ENCODE peak calls at places on chromosomes 1 and 21, in ten cellular contexts. One of them, this sample, is unnamed.

GRCh38 chr1:166692354-166692753 is 146.9 kb upstream of the POGK start:
- DNase-seq in HCT116: no peak
- DNase-seq in gastrocnemius medialis: no peak
- DNase-seq in IMR-90: no peak
- DNase-seq in esophagus muscularis mucosa: no peak
- DNase-seq in upper lobe of left lung: no peak
- DNase-seq in colonic mucosa: no peak
- DNase-seq in neuronal stem cell: no peak
- DNase-seq in HAP-1: no peak
- DNase-seq in breast epithelium: no peak
- DNase-seq in this sample: no peak

GRCh38 chr1:115677570-115677969 is 35.8 kb downstream of the VANGL1 start:
- DNase-seq in HCT116: no peak
- DNase-seq in gastrocnemius medialis: no peak
- DNase-seq in IMR-90: no peak
- DNase-seq in esophagus muscularis mucosa: no peak
- DNase-seq in upper lobe of left lung: no peak
- DNase-seq in colonic mucosa: no peak
- DNase-seq in neuronal stem cell: no peak
- DNase-seq in HAP-1: no peak
- DNase-seq in breast epithelium: no peak
- DNase-seq in this sample: no peak

GRCh38 chr1:107899655-107900054 is 65.3 kb downstream of the VAV3 start:
- DNase-seq in HCT116: no peak
- DNase-seq in gastrocnemius medialis: no peak
- DNase-seq in IMR-90: no peak
- DNase-seq in esophagus muscularis mucosa: no peak
- DNase-seq in upper lobe of left lung: no peak
- DNase-seq in colonic mucosa: no peak
- DNase-seq in neuronal stem cell: no peak
- DNase-seq in HAP-1: no peak
- DNase-seq in breast epithelium: no peak
- DNase-seq in this sample: no peak

GRCh38 chr1:223742861-223743517 is 30.6 kb downstream of the CAPN2 start:
- DNase-seq in HCT116: no peak
- DNase-seq in gastrocnemius medialis: no peak
- DNase-seq in IMR-90: no peak
- DNase-seq in esophagus muscularis mucosa: no peak
- DNase-seq in upper lobe of left lung: no peak
- DNase-seq in colonic mucosa: no peak
- DNase-seq in neuronal stem cell: no peak
- DNase-seq in HAP-1: no peak
- DNase-seq in breast epithelium: no peak
- DNase-seq in this sample: no peak

GRCh38 chr1:218164930-218165686 is 120.0 kb upstream of the RRP15 start:
- DNase-seq in HCT116: no peak
- DNase-seq in gastrocnemius medialis: no peak
- DNase-seq in IMR-90: no peak
- DNase-seq in esophagus muscularis mucosa: no peak
- DNase-seq in upper lobe of left lung: peak; percentile 61
- DNase-seq in colonic mucosa: peak; percentile 17
- DNase-seq in neuronal stem cell: peak; percentile 38
- DNase-seq in HAP-1: peak; percentile 61
- DNase-seq in breast epithelium: no peak
- DNase-seq in this sample: peak; percentile 28

GRCh38 chr1:243693764-243694163 is 156.3 kb downstream of the AKT3 start:
- DNase-seq in HCT116: no peak
- DNase-seq in gastrocnemius medialis: no peak
- DNase-seq in IMR-90: no peak
- DNase-seq in esophagus muscularis mucosa: no peak
- DNase-seq in upper lobe of left lung: no peak
- DNase-seq in colonic mucosa: no peak
- DNase-seq in neuronal stem cell: no peak
- DNase-seq in HAP-1: no peak
- DNase-seq in breast epithelium: no peak
- DNase-seq in this sample: no peak

GRCh38 chr1:198848206-198848605 is 209.4 kb downstream of the PTPRC start:
- DNase-seq in HCT116: no peak
- DNase-seq in gastrocnemius medialis: no peak
- DNase-seq in IMR-90: peak; percentile 10
- DNase-seq in esophagus muscularis mucosa: no peak
- DNase-seq in upper lobe of left lung: no peak
- DNase-seq in colonic mucosa: no peak
- DNase-seq in neuronal stem cell: no peak
- DNase-seq in HAP-1: no peak
- DNase-seq in breast epithelium: no peak
- DNase-seq in this sample: no peak

GRCh38 chr1:110465038-110465813 is 14.3 kb downstream of the PROK1 start:
- DNase-seq in HCT116: no peak
- DNase-seq in gastrocnemius medialis: no peak
- DNase-seq in IMR-90: no peak
- DNase-seq in esophagus muscularis mucosa: no peak
- DNase-seq in upper lobe of left lung: no peak
- DNase-seq in colonic mucosa: no peak
- DNase-seq in neuronal stem cell: no peak
- DNase-seq in HAP-1: no peak
- DNase-seq in breast epithelium: no peak
- DNase-seq in this sample: no peak

GRCh38 chr1:240122639-240123604 is 31.2 kb downstream of the FMN2 start:
- DNase-seq in HCT116: no peak
- DNase-seq in gastrocnemius medialis: no peak
- DNase-seq in IMR-90: no peak
- DNase-seq in esophagus muscularis mucosa: no peak
- DNase-seq in upper lobe of left lung: no peak
- DNase-seq in colonic mucosa: peak; percentile 59
- DNase-seq in neuronal stem cell: no peak
- DNase-seq in HAP-1: no peak
- DNase-seq in breast epithelium: no peak
- DNase-seq in this sample: no peak

GRCh38 chr1:183783896-183784637 is 20.9 kb upstream of the RGL1 start:
- DNase-seq in HCT116: no peak
- DNase-seq in gastrocnemius medialis: peak; percentile 25
- DNase-seq in IMR-90: peak; percentile 91
- DNase-seq in esophagus muscularis mucosa: no peak
- DNase-seq in upper lobe of left lung: no peak
- DNase-seq in colonic mucosa: no peak
- DNase-seq in neuronal stem cell: no peak
- DNase-seq in HAP-1: no peak
- DNase-seq in breast epithelium: no peak
- DNase-seq in this sample: peak; percentile 64

GRCh38 chr21:41651396-41651795 is 115.5 kb downstream of the RIPK4 start:
- DNase-seq in HCT116: no peak
- DNase-seq in gastrocnemius medialis: no peak
- DNase-seq in IMR-90: no peak
- DNase-seq in esophagus muscularis mucosa: no peak
- DNase-seq in upper lobe of left lung: no peak
- DNase-seq in colonic mucosa: no peak
- DNase-seq in neuronal stem cell: no peak
- DNase-seq in HAP-1: no peak
- DNase-seq in breast epithelium: no peak
- DNase-seq in this sample: no peak

GRCh38 chr1:150807674-150808073 is 386 bp downstream of the CTSK start:
- DNase-seq in HCT116: no peak
- DNase-seq in gastrocnemius medialis: no peak
- DNase-seq in IMR-90: no peak
- DNase-seq in esophagus muscularis mucosa: no peak
- DNase-seq in upper lobe of left lung: no peak
- DNase-seq in colonic mucosa: no peak
- DNase-seq in neuronal stem cell: no peak
- DNase-seq in HAP-1: no peak
- DNase-seq in breast epithelium: no peak
- DNase-seq in this sample: no peak

GRCh38 chr1:201327687-201328240 is 44.5 kb downstream of the PKP1 start:
- DNase-seq in HCT116: no peak
- DNase-seq in gastrocnemius medialis: no peak
- DNase-seq in IMR-90: no peak
- DNase-seq in esophagus muscularis mucosa: no peak
- DNase-seq in upper lobe of left lung: no peak
- DNase-seq in colonic mucosa: no peak
- DNase-seq in neuronal stem cell: no peak
- DNase-seq in HAP-1: no peak
- DNase-seq in breast epithelium: no peak
- DNase-seq in this sample: no peak

GRCh38 chr1:204286841-204287387 is 72.8 kb downstream of the PLEKHA6 start:
- DNase-seq in HCT116: no peak
- DNase-seq in gastrocnemius medialis: no peak
- DNase-seq in IMR-90: no peak
- DNase-seq in esophagus muscularis mucosa: no peak
- DNase-seq in upper lobe of left lung: no peak
- DNase-seq in colonic mucosa: peak; percentile 40
- DNase-seq in neuronal stem cell: no peak
- DNase-seq in HAP-1: no peak
- DNase-seq in breast epithelium: peak; percentile 71
- DNase-seq in this sample: no peak

GRCh38 chr1:24557220-24557619 is 1.3 kb downstream of the NCMAP start:
- DNase-seq in HCT116: no peak
- DNase-seq in gastrocnemius medialis: no peak
- DNase-seq in IMR-90: no peak
- DNase-seq in esophagus muscularis mucosa: no peak
- DNase-seq in upper lobe of left lung: no peak
- DNase-seq in colonic mucosa: no peak
- DNase-seq in neuronal stem cell: no peak
- DNase-seq in HAP-1: no peak
- DNase-seq in breast epithelium: no peak
- DNase-seq in this sample: no peak

GRCh38 chr1:72845342-72845741 is 563.0 kb upstream of the NEGR1 start:
- DNase-seq in HCT116: no peak
- DNase-seq in gastrocnemius medialis: no peak
- DNase-seq in IMR-90: no peak
- DNase-seq in esophagus muscularis mucosa: no peak
- DNase-seq in upper lobe of left lung: no peak
- DNase-seq in colonic mucosa: no peak
- DNase-seq in neuronal stem cell: no peak
- DNase-seq in HAP-1: peak; percentile 21
- DNase-seq in breast epithelium: no peak
- DNase-seq in this sample: peak; percentile 16

GRCh38 chr1:21439721-21440629 is at the start of gene NBPF3:
- DNase-seq in HCT116: peak; percentile 78
- DNase-seq in gastrocnemius medialis: peak; percentile 74
- DNase-seq in IMR-90: peak; percentile 69
- DNase-seq in esophagus muscularis mucosa: peak; percentile 96
- DNase-seq in upper lobe of left lung: peak; percentile 97
- DNase-seq in colonic mucosa: peak; percentile 96
- DNase-seq in neuronal stem cell: peak; percentile 76
- DNase-seq in HAP-1: peak; percentile 89
- DNase-seq in breast epithelium: peak; percentile 80
- DNase-seq in this sample: peak; percentile 95
- H3K9me3 ChIP-seq in HCT116: no peaks in the 10 kb centered on the region
- H3K9me3 ChIP-seq in gastrocnemius medialis: no peaks in the 10 kb centered on the region
- H3K9me3 ChIP-seq in IMR-90: no peaks in the 10 kb centered on the region
- H3K9me3 ChIP-seq in esophagus muscularis mucosa: no peaks in the 10 kb centered on the region
- H3K9me3 ChIP-seq in upper lobe of left lung: no peaks in the 10 kb centered on the region
- H3K9me3 ChIP-seq in colonic mucosa: no peaks in the 10 kb centered on the region
- H3K9me3 ChIP-seq in neuronal stem cell: no peaks in the 10 kb centered on the region
- H3K9me3 ChIP-seq in HAP-1: no peaks in the 10 kb centered on the region
- H3K9me3 ChIP-seq in breast epithelium: no peaks in the 10 kb centered on the region
- H3K9me3 ChIP-seq in this sample: no peaks in the 10 kb centered on the region

DNA sequence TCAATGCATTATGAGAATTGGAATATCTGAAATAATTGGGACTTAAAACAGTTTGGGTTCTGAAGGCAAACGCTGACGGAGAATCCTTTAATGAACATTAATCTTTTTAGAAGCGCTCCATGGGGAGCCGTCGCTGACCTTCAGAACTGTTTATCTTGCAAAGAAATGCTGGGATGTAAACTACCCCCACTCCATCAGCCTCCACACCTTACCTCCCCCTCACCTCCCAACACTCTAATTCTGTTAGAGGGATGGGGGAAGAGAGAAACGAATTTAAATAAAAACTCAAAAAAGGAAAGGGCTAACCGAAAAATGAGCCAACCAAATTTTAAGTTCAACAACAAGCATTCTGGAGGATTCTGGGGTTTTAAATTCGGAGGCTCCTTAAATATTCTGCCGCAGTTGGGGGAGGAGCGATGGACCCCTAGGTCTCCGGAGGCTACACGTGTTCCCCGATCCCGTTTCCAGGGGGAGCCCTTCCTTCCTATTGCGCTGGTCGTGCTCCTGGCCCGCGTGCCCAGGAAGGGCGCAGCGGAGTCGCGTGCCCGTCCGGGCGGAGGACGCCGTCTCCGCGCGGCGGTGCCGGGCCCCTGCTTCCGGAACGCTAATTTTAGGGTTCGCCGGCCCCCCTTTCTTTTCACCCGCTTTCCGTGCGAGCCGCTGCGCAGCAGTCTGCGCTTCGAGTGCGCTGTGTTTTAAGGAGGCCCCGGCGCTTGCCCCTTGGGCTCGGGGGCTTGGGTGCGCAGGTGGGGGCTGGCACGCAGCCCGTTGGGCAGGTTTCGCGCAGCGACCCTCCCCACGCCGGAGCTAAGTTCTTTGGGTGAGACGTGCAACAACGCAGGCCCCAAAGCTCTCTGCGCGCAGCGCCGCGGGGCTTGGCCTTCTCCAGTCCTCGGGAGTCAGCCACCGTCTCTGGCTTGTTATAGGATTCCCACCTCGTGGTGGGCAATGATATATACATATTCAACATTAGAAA is 43.8 kb upstream of the DNAJC6 start:
- DNase-seq in HCT116: no peak
- DNase-seq in gastrocnemius medialis: no peak
- DNase-seq in IMR-90: no peak
- DNase-seq in esophagus muscularis mucosa: peak; percentile 83
- DNase-seq in upper lobe of left lung: peak; percentile 87
- DNase-seq in colonic mucosa: peak; percentile 36
- DNase-seq in neuronal stem cell: no peak
- DNase-seq in HAP-1: peak; percentile 42
- DNase-seq in breast epithelium: no peak
- DNase-seq in this sample: peak; percentile 65
- H3K36me3 ChIP-seq in HCT116: no peaks in the 10 kb centered on the region
- H3K36me3 ChIP-seq in gastrocnemius medialis: no peaks in the 10 kb centered on the region
- H3K36me3 ChIP-seq in IMR-90: no peaks in the 10 kb centered on the region
- H3K36me3 ChIP-seq in esophagus muscularis mucosa: no peaks in the 10 kb centered on the region
- H3K36me3 ChIP-seq in upper lobe of left lung: no peaks in the 10 kb centered on the region
- H3K36me3 ChIP-seq in colonic mucosa: no peaks in the 10 kb centered on the region
- H3K36me3 ChIP-seq in neuronal stem cell: no peaks in the 10 kb centered on the region
- H3K36me3 ChIP-seq in HAP-1: no peaks in the 10 kb centered on the region
- H3K36me3 ChIP-seq in breast epithelium: no peaks in the 10 kb centered on the region
- H3K36me3 ChIP-seq in this sample: no peaks in the 10 kb centered on the region

DNA sequence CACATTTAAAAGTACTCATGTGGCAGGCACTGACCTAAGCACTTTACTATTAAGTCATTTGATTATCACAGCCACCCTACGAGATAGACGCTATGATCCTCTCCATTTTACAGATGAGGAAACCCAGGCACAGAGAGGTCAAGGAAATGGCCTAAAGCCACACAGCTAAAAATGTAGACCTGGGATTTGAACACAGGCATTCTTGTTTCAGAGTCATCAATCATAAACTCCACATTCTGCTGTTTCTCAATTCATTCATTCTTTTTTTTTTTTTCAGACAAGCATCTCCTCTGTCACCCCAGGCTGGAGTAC is 8.3 kb downstream of the EPHA2 start:
- DNase-seq in HCT116: no peak
- DNase-seq in gastrocnemius medialis: no peak
- DNase-seq in IMR-90: no peak
- DNase-seq in esophagus muscularis mucosa: no peak
- DNase-seq in upper lobe of left lung: no peak
- DNase-seq in colonic mucosa: no peak
- DNase-seq in neuronal stem cell: no peak
- DNase-seq in HAP-1: no peak
- DNase-seq in breast epithelium: no peak
- DNase-seq in this sample: no peak
- H3K4me1 ChIP-seq in HCT116: peaks cover 85% of the 10 kb centered on the region
- H3K4me1 ChIP-seq in gastrocnemius medialis: peaks cover 50% of the 10 kb centered on the region
- H3K4me1 ChIP-seq in IMR-90: peaks cover 52% of the 10 kb centered on the region
- H3K4me1 ChIP-seq in esophagus muscularis mucosa: peaks cover 75% of the 10 kb centered on the region
- H3K4me1 ChIP-seq in upper lobe of left lung: peaks cover 66% of the 10 kb centered on the region
- H3K4me1 ChIP-seq in colonic mucosa: peaks cover 15% of the 10 kb centered on the region
- H3K4me1 ChIP-seq in neuronal stem cell: peaks cover 39% of the 10 kb centered on the region
- H3K4me1 ChIP-seq in HAP-1: no peaks in the 10 kb centered on the region
- H3K4me1 ChIP-seq in breast epithelium: peaks cover 12% of the 10 kb centered on the region
- H3K4me1 ChIP-seq in this sample: peaks cover 43% of the 10 kb centered on the region

GRCh38 chr1:41015281-41015680 is 6.2 kb downstream of the SLFNL1 start:
- DNase-seq in HCT116: no peak
- DNase-seq in gastrocnemius medialis: no peak
- DNase-seq in IMR-90: no peak
- DNase-seq in esophagus muscularis mucosa: no peak
- DNase-seq in upper lobe of left lung: no peak
- DNase-seq in colonic mucosa: no peak
- DNase-seq in neuronal stem cell: no peak
- DNase-seq in HAP-1: no peak
- DNase-seq in breast epithelium: no peak
- DNase-seq in this sample: no peak
- H3K9me3 ChIP-seq in HCT116: no peaks in the 10 kb centered on the region
- H3K9me3 ChIP-seq in gastrocnemius medialis: no peaks in the 10 kb centered on the region
- H3K9me3 ChIP-seq in IMR-90: no peaks in the 10 kb centered on the region
- H3K9me3 ChIP-seq in esophagus muscularis mucosa: no peaks in the 10 kb centered on the region
- H3K9me3 ChIP-seq in upper lobe of left lung: no peaks in the 10 kb centered on the region
- H3K9me3 ChIP-seq in colonic mucosa: no peaks in the 10 kb centered on the region
- H3K9me3 ChIP-seq in neuronal stem cell: no peaks in the 10 kb centered on the region
- H3K9me3 ChIP-seq in HAP-1: no peaks in the 10 kb centered on the region
- H3K9me3 ChIP-seq in breast epithelium: no peaks in the 10 kb centered on the region
- H3K9me3 ChIP-seq in this sample: no peaks in the 10 kb centered on the region